ENCODE peak calls at places on chromosomes 11 and 22, in five cellular contexts. Y, F, T, H and V are unnamed samples.

GRCh38 chr11:9568161-9568853 is 5.2 kb upstream of the WEE1 start:
- DNase-seq in F (no peak), T (no peak), H (no peak), Y (no peak), V (peak; percentile 55)

GRCh38 chr11:133991101-133991500 is 34.3 kb upstream of the IGSF9B start:
- DNase-seq in T (no peak), H (no peak), F (no peak), Y (no peak), V (no peak)

GRCh38 chr11:95512177-95512576 is 277.4 kb downstream of the FAM76B start:
- DNase-seq in F (no peak), H (peak; percentile 83), T (no peak), Y (no peak), V (no peak)

GRCh38 chr22:43356881-43357280 is 13.7 kb upstream of the SCUBE1 start:
- DNase-seq in H (no peak), T (no peak), Y (no peak), F (no peak), V (no peak)

GRCh38 chr11:115720537-115721308 is 216.5 kb upstream of the CADM1 start:
- DNase-seq in H (no peak), F (no peak), Y (no peak), T (no peak), V (no peak)

GRCh38 chr22:22684605-22685561 is 40.5 kb downstream of the GGTLC2 start:
- DNase-seq in Y (no peak), T (no peak), F (peak; percentile 67), H (peak; percentile 55), V (no peak)

GRCh38 chr22:46390105-46390651 is 54.7 kb downstream of the TRMU start:
- DNase-seq in H (no peak), T (no peak), Y (no peak), F (no peak), V (no peak)

GRCh38 chr11:61297741-61298140 is 2.6 kb upstream of the VWCE start:
- DNase-seq in F (no peak), T (no peak), Y (no peak), H (peak; percentile 73), V (peak; percentile 51)

GRCh38 chr11:120660024-120660565 is 148.5 kb downstream of the GRIK4 start:
- DNase-seq in F (peak; percentile 83), H (peak; percentile 30), T (no peak), Y (no peak), V (peak; percentile 63)

GRCh38 chr22:20032407-20032991 is 11.6 kb downstream of the TANGO2 start:
- DNase-seq in H (no peak), Y (no peak), T (no peak), F (no peak), V (no peak)

GRCh38 chr11:72615329-72615728 is 58.9 kb downstream of the PDE2A start:
- DNase-seq in H (no peak), Y (no peak), F (no peak), T (no peak), V (no peak)

GRCh38 chr11:72614381-72614780 is 59.8 kb downstream of the PDE2A start:
- DNase-seq in H (no peak), Y (no peak), T (no peak), F (no peak), V (no peak)

GRCh38 chr11:72616655-72617054 is 57.6 kb downstream of the PDE2A start:
- DNase-seq in F (no peak), H (no peak), T (no peak), Y (no peak), V (no peak)

GRCh38 chr11:72618801-72619200 is 55.4 kb downstream of the PDE2A start:
- DNase-seq in Y (no peak), F (no peak), H (peak; percentile 78), T (no peak), V (no peak)

GRCh38 chr11:72617080-72617744 is 57.0 kb downstream of the PDE2A start:
- DNase-seq in H (peak; percentile 66), Y (no peak), T (no peak), F (no peak), V (no peak)
- H3K4me1 ChIP-seq in H (peaks cover 2% of the 10 kb centered on the region), Y (peaks cover 18% of the 10 kb centered on the region), T (peaks cover 5% of the 10 kb centered on the region), F (no peaks in the 10 kb centered on the region), V (no peaks in the 10 kb centered on the region)

DNA sequence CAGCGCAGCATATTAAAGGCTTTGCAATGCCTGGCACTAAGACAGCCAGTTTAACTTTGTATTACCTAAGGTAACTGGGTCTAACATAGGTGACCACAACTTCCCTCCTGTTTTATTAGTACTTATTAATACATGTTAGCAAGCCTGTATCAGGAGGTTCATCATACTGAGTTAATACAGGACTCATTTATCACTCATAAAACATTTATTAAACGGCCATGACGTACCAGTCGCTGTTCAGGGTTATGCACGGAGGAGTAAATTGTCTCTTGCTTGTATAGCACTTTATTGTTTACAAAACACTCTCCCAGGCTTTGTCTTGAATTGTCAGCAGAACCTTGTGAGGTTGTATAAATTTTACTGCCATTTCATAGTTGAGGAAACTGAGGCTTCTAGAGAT is 55.7 kb downstream of the TEAD1 start:
- DNase-seq in Y (no peak), F (no peak), T (no peak), H (no peak), V (no peak)
- H2BK12ac ChIP-seq in Y (no peak overlapping the region), F (no peak overlapping the region), T (no peak overlapping the region), H (no peak overlapping the region), V (no peak overlapping the region)

GRCh38 chr11:68373810-68374501 is 61.6 kb downstream of the LRP5 start:
- DNase-seq in H (peak; percentile 72), T (no peak), F (no peak), Y (no peak), V (no peak)
- H3K14ac ChIP-seq in H (peak overlapping the region; percentile 94), T (no peak overlapping the region), F (no peak overlapping the region), Y (no peak overlapping the region), V (no peak overlapping the region)

GRCh38 chr11:116955949-116956348 is 118.5 kb upstream of the APOA1 start:
- DNase-seq in Y (no peak), H (no peak), T (no peak), F (no peak), V (no peak)
- H3K4me1 ChIP-seq in Y (peaks cover 8% of the 10 kb centered on the region), H (peaks cover 2% of the 10 kb centered on the region), T (no peaks in the 10 kb centered on the region), F (no peaks in the 10 kb centered on the region), V (peaks cover 1% of the 10 kb centered on the region)

DNA sequence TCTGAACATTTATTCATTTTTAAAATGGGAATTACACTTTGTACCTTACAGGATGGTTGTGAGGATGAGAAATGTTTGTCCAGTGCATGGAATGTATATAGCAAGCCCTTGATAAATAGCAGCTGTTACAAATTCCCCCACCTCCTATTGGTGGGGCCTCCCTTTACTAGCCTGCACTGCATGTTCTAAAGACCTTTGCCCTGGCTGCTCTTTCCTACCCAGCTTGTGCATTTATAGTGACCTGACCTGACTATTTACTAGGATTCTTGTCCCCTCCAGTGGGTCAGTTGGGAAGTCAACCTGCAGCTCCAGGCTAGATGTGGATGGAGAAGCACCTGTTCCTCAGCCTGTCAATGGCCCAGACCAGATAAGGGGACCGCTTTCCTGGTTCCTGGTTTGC is 180.3 kb downstream of the HIPK3 start:
- DNase-seq in Y (no peak), H (no peak), T (no peak), F (no peak), V (no peak)
- H2BK12ac ChIP-seq in Y (no peak overlapping the region), H (no peak overlapping the region), T (no peak overlapping the region), F (no peak overlapping the region), V (no peak overlapping the region)

DNA sequence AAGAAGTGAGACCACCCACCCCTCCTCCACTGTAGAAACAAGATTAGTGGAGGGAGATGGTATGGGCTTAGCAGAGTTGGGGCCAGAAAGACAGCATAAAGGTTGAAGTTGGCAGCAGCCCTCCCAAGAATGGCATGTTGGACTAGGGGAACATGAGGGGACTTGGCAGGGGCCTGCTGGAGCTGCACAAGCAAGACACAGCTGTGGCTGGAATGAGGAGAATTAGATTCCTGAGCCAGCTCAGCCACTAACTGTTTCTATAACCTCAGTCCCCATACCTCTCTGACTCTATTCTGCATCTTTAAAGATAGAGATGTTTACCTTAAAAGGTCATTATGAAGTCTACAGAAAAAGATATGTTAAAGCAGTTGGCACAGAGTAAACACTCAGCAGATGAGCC is 13.2 kb downstream of the MAP6 start:
- DNase-seq in T (no peak), F (no peak), H (no peak), Y (no peak), V (peak; percentile 31)
- H3K14ac ChIP-seq in T (no peak overlapping the region), F (no peak overlapping the region), H (peak overlapping the region; percentile 71), Y (no peak overlapping the region), V (no peak overlapping the region)

GRCh38 chr11:122201126-122201525 is 85.1 kb upstream of the BLID start:
- DNase-seq in H (no peak), Y (no peak), F (no peak), T (no peak), V (no peak)
- H3K4me1 ChIP-seq in H (peaks cover 8% of the 10 kb centered on the region), Y (peaks cover 4% of the 10 kb centered on the region), F (no peaks in the 10 kb centered on the region), T (no peaks in the 10 kb centered on the region), V (no peaks in the 10 kb centered on the region)